ENCODE peak calls at places on chromosomes 11 and 22, in nine cellular contexts. F is A549; U is cardiac muscle cell; Z is activated CD8-positive, alpha-beta T cell treated with anti-CD3 and anti-CD28 coated beads for 36 hours; P is body of pancreas; H is thoracic aorta; I is nephron progenitor cell; B is cardiac fibroblast; A is astrocyte of the spinal cord. M is an unnamed sample.

GRCh38 chr11:122044086-122044485 is 71.9 kb downstream of the BLID start:
- DNase-seq in F (no peak), U (no peak), Z (no peak), P (no peak), H (no peak), I (no peak), B (no peak), A (no peak), M (no peak)

GRCh38 chr22:29207231-29207550 is 1.5 kb downstream of the EMID1 start:
- DNase-seq in F (no peak), U (no peak), Z (no peak), P (no peak), H (no peak), I (no peak), B (no peak), A (no peak), M (no peak)

GRCh38 chr22:24398409-24398808 is 29.0 kb upstream of the ADORA2A start:
- DNase-seq in F (no peak), U (no peak), Z (no peak), P (no peak), H (no peak), I (no peak), B (no peak), A (no peak), M (no peak)

GRCh38 chr22:19877626-19878339 is 23.1 kb upstream of the GNB1L start:
- DNase-seq in F (no peak), U (no peak), Z (peak), P (no peak), H (no peak), I (no peak), B (peak), A (peak), M (no peak)

GRCh38 chr11:38252620-38253019 is 1654.6 kb upstream of the RAG2 start:
- DNase-seq in F (no peak), U (no peak), Z (no peak), P (no peak), H (no peak), I (no peak), B (peak), A (no peak), M (no peak)

GRCh38 chr11:94154095-94154856 is 25.6 kb downstream of the PANX1 start:
- DNase-seq in F (no peak), U (no peak), Z (no peak), P (no peak), H (no peak), I (no peak), B (no peak), A (no peak), M (no peak)

GRCh38 chr22:26589367-26589844 is 526 bp downstream of the TPST2 start:
- DNase-seq in F (no peak), U (peak), Z (peak), P (peak), H (no peak), I (no peak), B (peak), A (peak), M (peak)

GRCh38 chr11:47577460-47578041 is 1.2 kb downstream of the KBTBD4 start:
- DNase-seq in F (no peak), U (no peak), Z (no peak), P (no peak), H (no peak), I (no peak), B (no peak), A (no peak), M (no peak)

GRCh38 chr11:36583667-36584066 is 10.6 kb upstream of the IFTAP start:
- DNase-seq in F (no peak), U (no peak), Z (no peak), P (no peak), H (no peak), I (no peak), B (no peak), A (no peak), M (no peak)

GRCh38 chr11:11635456-11635855 is 13.7 kb upstream of the GALNT18 start:
- DNase-seq in F (no peak), U (no peak), Z (no peak), P (no peak), H (no peak), I (no peak), B (no peak), A (no peak), M (no peak)

GRCh38 chr11:35994421-35994820 is 50.6 kb downstream of the LDLRAD3 start:
- DNase-seq in F (no peak), U (no peak), Z (peak), P (no peak), H (no peak), I (no peak), B (no peak), A (no peak), M (no peak)

GRCh38 chr11:1194977-1195689 is 27.7 kb upstream of the MUC5B start:
- DNase-seq in F (no peak), U (no peak), Z (no peak), P (no peak), H (no peak), I (no peak), B (no peak), A (no peak), M (no peak)

GRCh38 chr22:50418624-50419023 is 56.2 kb downstream of the SBF1 start:
- DNase-seq in F (no peak), U (no peak), Z (no peak), P (no peak), H (no peak), I (no peak), B (no peak), A (no peak), M (no peak)

GRCh38 chr11:86274999-86275398 is 27.0 kb upstream of the HIKESHI start:
- DNase-seq in F (no peak), U (no peak), Z (no peak), P (no peak), H (no peak), I (no peak), B (no peak), A (no peak), M (no peak)

GRCh38 chr11:69116671-69117070 is 39.1 kb upstream of the SMIM38 start:
- DNase-seq in F (no peak), U (no peak), Z (no peak), P (no peak), H (no peak), I (no peak), B (no peak), A (no peak), M (no peak)

GRCh38 chr22:20039683-20040325 is 18.9 kb downstream of the TANGO2 start:
- DNase-seq in F (no peak), U (no peak), Z (no peak), P (no peak), H (no peak), I (no peak), B (no peak), A (no peak), M (no peak)

GRCh38 chr22:36760716-36761115 is 15.2 kb downstream of the IFT27 start:
- DNase-seq in F (no peak), U (no peak), Z (no peak), P (no peak), H (no peak), I (no peak), B (no peak), A (no peak), M (no peak)

GRCh38 chr11:75239551-75240290 is 853 bp upstream of the TPBGL start:
- DNase-seq in F (no peak), U (no peak), Z (no peak), P (no peak), H (no peak), I (no peak), B (no peak), A (no peak), M (no peak)

GRCh38 chr11:75240381-75241035 is at the start of gene TPBGL:
- DNase-seq in F (no peak), U (no peak), Z (peak), P (no peak), H (no peak), I (peak), B (peak), A (no peak), M (peak)

GRCh38 chr11:75241906-75242644 is 1.5 kb downstream of the TPBGL start:
- DNase-seq in F (no peak), U (no peak), Z (no peak), P (no peak), H (no peak), I (no peak), B (no peak), A (no peak), M (no peak)

GRCh38 chr11:75242722-75243600 is 2.4 kb downstream of the TPBGL start:
- DNase-seq in F (no peak), U (no peak), Z (no peak), P (no peak), H (no peak), I (no peak), B (no peak), A (no peak), M (no peak)

DNA sequence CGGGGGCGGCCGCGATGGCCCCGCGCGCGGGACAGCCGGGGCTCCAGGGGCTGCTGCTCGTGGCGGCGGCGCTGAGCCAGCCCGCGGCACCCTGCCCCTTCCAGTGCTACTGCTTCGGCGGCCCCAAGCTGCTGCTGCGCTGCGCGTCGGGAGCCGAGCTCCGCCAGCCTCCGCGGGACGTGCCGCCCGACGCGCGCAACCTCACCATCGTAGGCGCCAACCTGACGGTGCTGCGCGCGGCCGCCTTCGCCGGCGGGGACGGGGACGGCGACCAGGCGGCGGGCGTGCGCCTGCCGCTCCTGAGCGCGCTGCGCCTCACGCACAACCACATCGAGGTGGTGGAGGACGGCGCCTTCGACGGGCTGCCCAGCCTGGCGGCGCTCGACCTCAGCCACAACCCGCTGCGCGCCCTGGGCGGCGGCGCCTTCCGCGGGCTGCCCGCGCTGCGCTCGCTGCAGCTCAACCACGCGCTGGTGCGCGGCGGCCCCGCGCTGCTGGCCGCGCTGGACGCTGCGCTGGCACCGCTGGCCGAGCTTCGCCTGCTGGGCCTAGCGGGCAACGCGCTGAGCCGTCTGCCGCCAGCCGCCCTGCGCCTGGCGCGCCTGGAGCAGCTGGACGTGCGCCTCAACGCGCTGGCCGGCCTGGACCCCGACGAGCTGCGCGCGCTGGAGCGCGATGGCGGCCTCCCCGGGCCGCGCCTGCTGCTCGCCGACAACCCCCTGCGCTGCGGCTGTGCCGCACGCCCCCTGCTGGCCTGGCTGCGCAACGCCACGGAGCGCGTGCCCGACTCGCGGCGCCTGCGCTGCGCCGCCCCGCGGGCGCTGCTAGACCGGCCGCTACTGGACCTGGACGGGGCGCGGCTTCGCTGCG is 697 bp downstream of the TPBGL start:
- DNase-seq in F (peak), U (peak), Z (peak), P (peak), H (no peak), I (peak), B (peak), A (peak), M (peak)
- TF ChIP-seq CTCF in F (peak), U (peak), Z (peak), P (peak), H (peak), I (no peak), B (peak), A (peak), M (peak)

DNA sequence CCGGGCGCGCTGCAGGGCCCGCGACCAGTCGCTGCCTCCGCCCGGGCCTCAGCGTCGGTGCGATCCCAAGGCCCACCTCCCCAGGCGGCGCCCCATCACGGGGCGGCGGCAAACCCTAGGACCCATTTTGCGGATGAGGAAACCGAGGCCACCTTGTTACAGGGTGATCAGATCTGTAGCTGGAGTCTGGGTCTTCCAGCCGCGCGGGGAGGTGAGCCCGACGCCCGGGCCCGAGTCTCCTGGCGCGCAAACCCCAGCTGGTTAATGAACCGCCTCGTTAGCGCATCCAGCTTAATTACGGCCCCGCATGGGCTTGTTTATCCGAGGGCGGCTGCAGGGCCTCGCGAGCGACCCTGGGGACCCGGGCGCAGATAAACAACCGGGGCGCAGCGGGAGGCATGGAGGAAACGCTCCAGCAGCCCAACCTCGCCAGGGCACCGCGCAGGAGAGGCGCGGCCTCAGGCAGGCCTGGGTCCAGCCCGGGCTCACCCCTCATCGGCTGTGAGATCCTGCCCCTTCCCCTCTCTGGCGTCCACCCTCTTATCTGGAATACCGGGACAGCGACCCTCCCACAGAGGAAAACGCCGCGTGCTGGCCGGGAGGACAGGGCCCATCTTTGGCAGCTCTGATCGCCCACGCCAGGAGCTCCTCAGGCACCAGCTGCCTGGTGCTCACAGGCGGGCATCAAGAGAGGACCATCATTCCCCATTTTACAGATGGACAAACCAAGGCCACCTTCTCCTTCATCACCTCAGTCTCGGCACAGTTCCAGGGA is 14.7 kb downstream of the OTUB1 start:
- DNase-seq in F (no peak), U (no peak), Z (no peak), P (no peak), H (no peak), I (no peak), B (no peak), A (no peak), M (no peak)
- TF ChIP-seq CTCF in F (no peak), U (no peak), Z (no peak), P (no peak), H (peak), I (no peak), B (no peak), A (no peak), M (no peak)

DNA sequence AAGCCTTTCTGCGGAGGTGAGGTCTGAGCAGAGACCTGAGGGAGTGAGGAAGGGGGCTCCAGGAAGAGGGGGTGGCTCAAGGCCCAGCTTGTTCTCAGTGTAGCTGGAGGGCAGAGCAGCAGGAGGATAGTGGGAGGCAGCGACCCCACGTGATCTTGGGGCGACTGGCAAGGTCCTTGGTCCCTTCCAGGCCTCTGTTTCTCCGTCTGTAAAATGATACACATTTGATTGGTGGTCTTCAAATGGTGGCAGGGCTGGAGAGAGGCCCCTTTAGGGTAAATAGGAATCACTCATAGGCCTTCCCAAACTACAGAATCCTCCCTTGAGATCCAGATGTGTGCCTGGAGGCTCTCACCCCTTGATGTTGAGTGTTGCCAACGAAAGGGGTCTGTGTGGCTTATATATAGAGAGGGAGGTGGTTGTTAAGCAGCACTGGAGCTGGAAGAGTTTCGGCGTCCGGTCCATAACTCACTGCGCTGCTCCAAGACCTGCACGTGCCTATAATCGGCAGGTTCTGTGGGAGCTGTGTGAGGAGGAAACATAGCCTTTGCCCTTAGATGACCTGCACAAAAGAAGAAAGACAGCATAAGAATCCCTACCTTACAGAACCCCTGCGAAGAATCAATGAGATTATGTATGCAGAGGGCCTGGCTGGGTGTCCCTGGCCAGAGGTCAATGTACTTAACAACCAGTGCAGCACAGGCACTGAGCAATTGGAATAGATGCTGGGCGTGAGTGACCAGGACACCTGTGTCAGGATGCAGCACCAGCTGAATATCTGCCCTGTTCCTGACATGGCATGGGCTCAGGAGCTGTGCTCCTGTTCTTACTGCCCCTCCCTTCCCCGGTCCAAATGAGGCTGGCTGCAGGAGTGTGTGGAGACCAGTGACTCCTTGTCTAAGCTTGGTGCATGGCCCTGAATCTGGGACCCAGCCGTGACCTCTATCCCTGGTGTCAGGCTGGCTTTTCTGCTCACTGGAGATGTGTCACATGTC is 28.7 kb downstream of the OTOG start:
- DNase-seq in F (no peak), U (no peak), Z (no peak), P (no peak), H (no peak), I (no peak), B (no peak), A (no peak), M (no peak)
- TF ChIP-seq CTCF in F (no peak), U (no peak), Z (no peak), P (no peak), H (no peak), I (no peak), B (no peak), A (no peak), M (no peak)

DNA sequence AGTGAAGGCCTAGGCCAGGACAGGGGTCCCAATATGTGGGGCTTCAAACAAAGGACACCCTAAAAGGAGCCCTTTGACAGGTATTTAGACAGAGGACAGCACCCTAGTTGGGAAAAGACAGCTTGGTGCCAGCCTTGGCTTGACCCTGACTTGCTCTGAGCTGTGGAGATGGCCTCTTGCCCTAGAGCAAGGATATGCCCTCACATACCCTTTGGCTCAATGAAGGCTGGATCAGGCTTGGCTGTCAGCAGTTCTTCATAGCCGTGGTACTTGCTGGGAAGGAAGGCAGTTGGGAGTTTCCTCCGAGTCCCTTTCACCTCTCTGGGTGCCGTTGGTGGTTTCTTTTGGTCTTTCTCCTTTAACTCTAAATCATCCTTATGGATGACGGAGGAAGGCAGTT is 96.2 kb downstream of the RNF169 start:
- DNase-seq in F (no peak), U (no peak), Z (no peak), P (no peak), H (no peak), I (no peak), B (no peak), A (no peak), M (no peak)
- TF ChIP-seq CTCF in F (no peak), U (no peak), Z (no peak), P (no peak), H (no peak), I (no peak), B (no peak), A (no peak), M (no peak)

DNA sequence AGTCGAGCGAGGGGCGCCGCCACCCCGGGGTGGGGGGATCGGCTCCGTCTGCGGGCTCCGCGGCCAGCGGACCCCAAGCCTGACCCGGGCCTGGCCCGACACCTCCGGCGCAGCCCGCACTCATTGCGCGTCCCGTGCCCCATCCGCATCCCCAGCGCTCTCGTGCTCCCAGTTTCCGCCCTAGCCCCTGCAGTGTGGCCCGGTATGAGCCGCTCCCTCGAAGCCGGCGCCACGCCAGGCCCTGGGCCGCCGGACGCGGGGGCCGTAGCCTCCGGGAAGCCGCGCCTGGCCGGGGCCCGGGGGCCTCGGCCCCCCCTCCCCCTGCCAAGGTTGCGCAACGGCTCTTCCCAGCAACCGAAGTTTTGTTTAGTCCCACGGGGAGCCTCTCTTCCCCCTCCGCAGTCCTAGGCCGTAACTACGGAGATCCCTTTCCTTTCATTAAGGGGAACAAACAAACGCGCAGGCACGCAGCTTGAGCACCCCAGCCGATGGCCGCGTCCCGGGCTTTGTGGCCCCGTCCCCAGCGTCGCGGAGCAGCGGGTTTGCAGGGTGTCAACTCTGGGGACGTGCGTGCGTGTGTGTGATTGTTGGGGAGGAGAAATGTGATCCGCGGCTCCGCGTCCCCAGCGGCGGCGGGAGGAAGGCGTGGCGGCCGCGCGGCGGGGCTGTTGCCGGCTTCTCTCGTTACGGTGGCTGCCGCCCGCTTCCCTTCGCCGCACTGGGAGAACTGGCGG is 883 bp downstream of the HIPK3 start:
- DNase-seq in F (peak), U (peak), Z (peak), P (peak), H (peak), I (peak), B (peak), A (peak), M (peak)
- TF ChIP-seq CTCF in F (peak), U (peak), Z (no peak), P (peak), H (peak), I (no peak), B (peak), A (no peak), M (peak)

GRCh38 chr22:39943366-39943765 is 16.8 kb upstream of the TMA7B start:
- DNase-seq in F (no peak), U (peak), Z (peak), P (no peak), H (no peak), I (peak), B (no peak), A (no peak), M (no peak)
- TF ChIP-seq CTCF in F (no peak), U (no peak), Z (peak), P (no peak), H (no peak), I (no peak), B (no peak), A (no peak), M (peak)